ENCODE peak calls at places on chromosomes 6 and 20, in five cellular contexts. One of them, this sample, is unnamed.

GRCh38 chr6:139290787-139291294 is 957 bp downstream of the TXLNB start:
- DNase-seq in GM12878: peak; percentile 88
- DNase-seq in HepG2: no peak
- DNase-seq in K562: no peak
- DNase-seq in SK-N-SH: no peak
- DNase-seq in this sample: no peak

GRCh38 chr6:121616411-121616810 is 181.0 kb downstream of the GJA1 start:
- DNase-seq in SK-N-SH: no peak
- DNase-seq in HepG2: no peak
- DNase-seq in K562: no peak
- DNase-seq in GM12878: no peak
- DNase-seq in this sample: no peak

GRCh38 chr6:9657994-9658393 is 756.9 kb downstream of the TFAP2A start:
- DNase-seq in HepG2: no peak
- DNase-seq in SK-N-SH: no peak
- DNase-seq in K562: no peak
- DNase-seq in GM12878: no peak
- DNase-seq in this sample: no peak

GRCh38 chr6:81049425-81050042 is 702.9 kb downstream of the TENT5A start:
- DNase-seq in HepG2: no peak
- DNase-seq in GM12878: no peak
- DNase-seq in SK-N-SH: no peak
- DNase-seq in K562: no peak
- DNase-seq in this sample: no peak

GRCh38 chr6:100230976-100231316 is 233.8 kb downstream of the SIM1 start:
- DNase-seq in K562: no peak
- DNase-seq in GM12878: no peak
- DNase-seq in SK-N-SH: no peak
- DNase-seq in HepG2: no peak
- DNase-seq in this sample: no peak

GRCh38 chr6:52155791-52156576 is 30.2 kb upstream of the IL17A start:
- DNase-seq in HepG2: no peak
- DNase-seq in GM12878: peak; percentile 87
- DNase-seq in SK-N-SH: no peak
- DNase-seq in K562: no peak
- DNase-seq in this sample: no peak

GRCh38 chr6:88520445-88520844 is 354.3 kb upstream of the CNR1 start:
- DNase-seq in GM12878: no peak
- DNase-seq in K562: no peak
- DNase-seq in HepG2: no peak
- DNase-seq in SK-N-SH: peak; percentile 9
- DNase-seq in this sample: no peak

GRCh38 chr20:51930775-51931174 is 128.5 kb upstream of the SALL4 start:
- DNase-seq in GM12878: no peak
- DNase-seq in SK-N-SH: no peak
- DNase-seq in HepG2: no peak
- DNase-seq in K562: no peak
- DNase-seq in this sample: peak; percentile 28

GRCh38 chr20:19958243-19958642 is 58.9 kb upstream of the NAA20 start:
- DNase-seq in GM12878: no peak
- DNase-seq in K562: no peak
- DNase-seq in HepG2: no peak
- DNase-seq in SK-N-SH: no peak
- DNase-seq in this sample: no peak

GRCh38 chr20:10225439-10226080 is 6.9 kb downstream of the SNAP25 start:
- DNase-seq in K562: peak; percentile 8
- DNase-seq in SK-N-SH: peak; percentile 34
- DNase-seq in GM12878: no peak
- DNase-seq in HepG2: peak; percentile 54
- DNase-seq in this sample: peak; percentile 22

GRCh38 chr20:4817230-4817671 is 95.5 kb downstream of the PRND start:
- DNase-seq in K562: peak; percentile 18
- DNase-seq in GM12878: no peak
- DNase-seq in HepG2: peak; percentile 35
- DNase-seq in SK-N-SH: no peak
- DNase-seq in this sample: no peak

GRCh38 chr6:8803181-8803760 is 367.9 kb upstream of the SLC35B3 start:
- DNase-seq in SK-N-SH: no peak
- DNase-seq in GM12878: no peak
- DNase-seq in HepG2: no peak
- DNase-seq in K562: no peak
- DNase-seq in this sample: no peak

GRCh38 chr6:137571854-137572253 is 77.7 kb upstream of the OLIG3 start:
- DNase-seq in HepG2: peak; percentile 54
- DNase-seq in GM12878: no peak
- DNase-seq in SK-N-SH: peak; percentile 13
- DNase-seq in K562: peak; percentile 57
- DNase-seq in this sample: peak; percentile 63

GRCh38 chr20:59776059-59776603 is 157.3 kb downstream of the SYCP2 start:
- DNase-seq in K562: no peak
- DNase-seq in GM12878: no peak
- DNase-seq in SK-N-SH: no peak
- DNase-seq in HepG2: no peak
- DNase-seq in this sample: no peak

GRCh38 chr20:16256981-16257380 is 316.3 kb downstream of the KIF16B start:
- DNase-seq in SK-N-SH: no peak
- DNase-seq in K562: no peak
- DNase-seq in GM12878: no peak
- DNase-seq in HepG2: no peak
- DNase-seq in this sample: no peak

GRCh38 chr20:21393142-21393541 is 4.2 kb downstream of the NKX2-4 start:
- DNase-seq in K562: no peak
- DNase-seq in GM12878: no peak
- DNase-seq in SK-N-SH: no peak
- DNase-seq in HepG2: no peak
- DNase-seq in this sample: no peak

GRCh38 chr20:62225820-62226635 is 6.0 kb upstream of the HRH3 start:
- DNase-seq in K562: no peak
- DNase-seq in GM12878: no peak
- DNase-seq in SK-N-SH: no peak
- DNase-seq in HepG2: no peak
- DNase-seq in this sample: no peak

GRCh38 chr20:46928580-46929132 is 34.0 kb downstream of the EYA2 start:
- DNase-seq in GM12878: no peak
- DNase-seq in SK-N-SH: no peak
- DNase-seq in K562: no peak
- DNase-seq in HepG2: no peak
- DNase-seq in this sample: no peak

GRCh38 chr6:2132416-2132815 is 113.0 kb downstream of the GMDS start:
- DNase-seq in K562: no peak
- DNase-seq in HepG2: no peak
- DNase-seq in GM12878: no peak
- DNase-seq in SK-N-SH: no peak
- DNase-seq in this sample: no peak

GRCh38 chr6:37324131-37325033 is 29.4 kb upstream of the RNF8 start:
- DNase-seq in SK-N-SH: no peak
- DNase-seq in K562: no peak
- DNase-seq in HepG2: no peak
- DNase-seq in GM12878: no peak
- DNase-seq in this sample: no peak
- TF ChIP-seq FOXM1 in SK-N-SH: no peak
- TF ChIP-seq FOXM1 in K562: no peak
- TF ChIP-seq FOXM1 in HepG2: no peak
- TF ChIP-seq FOXM1 in GM12878: no peak
- TF ChIP-seq FOXM1 in this sample: no peak

DNA sequence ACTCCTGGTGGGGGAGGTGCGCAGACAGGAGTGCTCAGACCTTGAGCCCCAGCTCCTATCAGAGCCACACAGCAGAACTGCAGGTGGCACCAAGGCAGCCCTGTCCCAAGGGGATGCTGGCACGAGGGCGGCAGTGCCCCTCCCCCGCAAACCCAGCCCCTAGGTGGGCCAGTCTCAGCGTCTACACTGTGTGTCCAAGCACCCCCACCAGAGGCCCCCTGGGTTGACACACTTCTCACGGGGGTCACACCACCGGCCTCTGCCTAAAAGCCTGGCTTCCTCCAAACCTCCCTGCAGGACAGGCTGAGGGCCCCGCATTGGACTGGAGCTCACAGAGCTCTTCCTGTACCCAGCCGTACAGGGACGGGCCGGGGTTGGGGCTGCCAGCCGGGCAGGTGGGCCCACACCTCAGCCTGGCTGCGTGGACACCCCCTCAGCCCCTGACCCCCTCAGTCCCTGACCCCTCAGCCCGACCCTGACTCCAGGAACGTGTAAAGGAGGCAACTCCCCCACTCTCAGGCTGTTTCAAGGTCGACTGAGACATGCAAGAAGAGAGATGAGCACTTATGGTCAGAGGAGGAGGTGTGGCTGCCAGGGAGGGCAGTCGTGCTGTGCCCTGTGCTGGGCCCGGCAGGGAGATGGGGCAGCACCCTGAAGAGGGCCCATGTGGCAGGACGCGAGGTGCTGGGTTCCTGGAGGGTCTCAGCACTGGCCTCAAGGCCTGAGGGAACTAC is 8.2 kb downstream of the SLC2A4RG start:
- DNase-seq in K562: no peak
- DNase-seq in GM12878: no peak
- DNase-seq in SK-N-SH: peak; percentile 44
- DNase-seq in HepG2: no peak
- DNase-seq in this sample: no peak
- TF ChIP-seq FOXM1 in K562: no peak
- TF ChIP-seq FOXM1 in GM12878: no peak
- TF ChIP-seq FOXM1 in SK-N-SH: no peak
- TF ChIP-seq FOXM1 in HepG2: no peak
- TF ChIP-seq FOXM1 in this sample: no peak

GRCh38 chr6:33589723-33590530 is 9.9 kb upstream of the BAK1 start:
- DNase-seq in GM12878: peak; percentile 37
- DNase-seq in SK-N-SH: peak; percentile 84
- DNase-seq in K562: peak; percentile 81
- DNase-seq in HepG2: peak; percentile 97
- DNase-seq in this sample: peak; percentile 65
- TF ChIP-seq FOXM1 in GM12878: no peak
- TF ChIP-seq FOXM1 in SK-N-SH: no peak
- TF ChIP-seq FOXM1 in K562: no peak
- TF ChIP-seq FOXM1 in HepG2: no peak
- TF ChIP-seq FOXM1 in this sample: no peak

GRCh38 chr6:77105091-77105490 is 358.2 kb downstream of the HTR1B start:
- DNase-seq in GM12878: no peak
- DNase-seq in HepG2: no peak
- DNase-seq in SK-N-SH: no peak
- DNase-seq in K562: no peak
- DNase-seq in this sample: no peak

GRCh38 chr6:77106992-77107391 is 356.3 kb downstream of the HTR1B start:
- DNase-seq in GM12878: no peak
- DNase-seq in K562: no peak
- DNase-seq in SK-N-SH: no peak
- DNase-seq in HepG2: no peak
- DNase-seq in this sample: no peak
- TF ChIP-seq FOXM1 in GM12878: no peak
- TF ChIP-seq FOXM1 in K562: no peak
- TF ChIP-seq FOXM1 in SK-N-SH: no peak
- TF ChIP-seq FOXM1 in HepG2: no peak
- TF ChIP-seq FOXM1 in this sample: no peak

GRCh38 chr6:83879746-83880145 is 20.3 kb downstream of the CYB5R4 start:
- DNase-seq in GM12878: no peak
- DNase-seq in HepG2: no peak
- DNase-seq in SK-N-SH: no peak
- DNase-seq in K562: no peak
- DNase-seq in this sample: no peak

GRCh38 chr6:83873869-83874268 is 14.4 kb downstream of the CYB5R4 start:
- DNase-seq in HepG2: no peak
- DNase-seq in K562: no peak
- DNase-seq in GM12878: no peak
- DNase-seq in SK-N-SH: no peak
- DNase-seq in this sample: no peak

GRCh38 chr6:83883240-83883639 is 23.8 kb downstream of the CYB5R4 start:
- DNase-seq in HepG2: no peak
- DNase-seq in K562: no peak
- DNase-seq in SK-N-SH: no peak
- DNase-seq in GM12878: no peak
- DNase-seq in this sample: no peak

GRCh38 chr6:83875843-83876242 is 16.4 kb downstream of the CYB5R4 start:
- DNase-seq in SK-N-SH: no peak
- DNase-seq in GM12878: no peak
- DNase-seq in K562: no peak
- DNase-seq in HepG2: no peak
- DNase-seq in this sample: no peak

DNA sequence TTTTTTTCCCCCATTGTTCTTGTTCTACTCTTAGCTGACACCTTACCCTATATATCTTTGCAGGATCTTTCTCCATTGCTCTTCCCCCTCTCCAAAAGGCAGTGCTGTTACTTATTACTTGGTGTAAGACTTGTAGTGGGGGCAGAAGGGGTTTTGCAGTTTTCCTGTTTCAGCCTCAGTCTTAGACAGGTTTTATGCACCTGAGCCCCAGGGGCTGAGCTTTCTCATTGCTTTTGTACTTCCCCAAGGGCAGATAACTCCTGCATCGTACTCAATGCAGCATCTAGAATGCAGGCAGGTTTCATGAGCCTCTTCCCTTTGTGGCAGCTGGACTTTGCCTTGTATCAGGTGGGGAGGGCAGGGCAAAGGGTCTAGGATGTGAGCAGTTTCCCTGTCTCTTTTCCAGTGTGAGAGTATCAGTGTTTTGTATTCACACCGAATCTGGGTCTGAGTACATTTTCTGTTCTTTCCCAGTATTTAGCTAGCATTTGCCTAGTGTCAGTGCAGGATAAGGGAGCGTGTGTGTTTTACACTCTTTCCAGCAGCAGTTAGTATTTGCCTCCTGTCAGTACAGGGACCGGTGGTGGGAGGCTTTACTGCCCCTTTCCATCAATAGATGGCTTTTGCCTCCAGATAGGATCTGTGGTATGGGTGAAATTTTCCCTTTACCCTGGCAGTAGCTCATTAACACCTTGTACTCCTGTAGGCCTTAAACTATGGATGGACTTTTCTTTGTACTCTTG is 19.6 kb downstream of the CYB5R4 start:
- DNase-seq in SK-N-SH: no peak
- DNase-seq in GM12878: no peak
- DNase-seq in K562: no peak
- DNase-seq in HepG2: peak; percentile 8
- DNase-seq in this sample: no peak
- TF ChIP-seq FOXM1 in SK-N-SH: no peak
- TF ChIP-seq FOXM1 in GM12878: no peak
- TF ChIP-seq FOXM1 in K562: no peak
- TF ChIP-seq FOXM1 in HepG2: no peak
- TF ChIP-seq FOXM1 in this sample: no peak

GRCh38 chr6:71197267-71197666 is 91.3 kb upstream of the OGFRL1 start:
- DNase-seq in GM12878: no peak
- DNase-seq in HepG2: no peak
- DNase-seq in SK-N-SH: no peak
- DNase-seq in K562: no peak
- DNase-seq in this sample: no peak

GRCh38 chr6:71190809-71191208 is 97.8 kb upstream of the OGFRL1 start:
- DNase-seq in SK-N-SH: peak; percentile 10
- DNase-seq in HepG2: peak; percentile 11
- DNase-seq in GM12878: no peak
- DNase-seq in K562: no peak
- DNase-seq in this sample: no peak

GRCh38 chr6:71197770-71198169 is 90.8 kb upstream of the OGFRL1 start:
- DNase-seq in SK-N-SH: no peak
- DNase-seq in HepG2: no peak
- DNase-seq in K562: no peak
- DNase-seq in GM12878: no peak
- DNase-seq in this sample: peak; percentile 15

GRCh38 chr6:71198908-71199307 is 89.7 kb upstream of the OGFRL1 start:
- DNase-seq in K562: no peak
- DNase-seq in SK-N-SH: no peak
- DNase-seq in GM12878: no peak
- DNase-seq in HepG2: no peak
- DNase-seq in this sample: no peak

GRCh38 chr6:71194730-71195129 is 93.9 kb upstream of the OGFRL1 start:
- DNase-seq in HepG2: no peak
- DNase-seq in SK-N-SH: no peak
- DNase-seq in GM12878: no peak
- DNase-seq in K562: no peak
- DNase-seq in this sample: no peak
- TF ChIP-seq FOXM1 in HepG2: no peak
- TF ChIP-seq FOXM1 in SK-N-SH: no peak
- TF ChIP-seq FOXM1 in GM12878: no peak
- TF ChIP-seq FOXM1 in K562: no peak
- TF ChIP-seq FOXM1 in this sample: no peak